ENCODE peak calls at places on chromosomes 16 and 17, in ten cellular contexts. One of them, this sample, is unnamed.

GRCh38 chr17:8118769-8119574 is 658 bp upstream of the ALOXE3 start:
- DNase-seq in Panc1: no peak
- DNase-seq in stomach: peak; percentile 93
- DNase-seq in GM23338: peak; percentile 91
- DNase-seq in K562: peak; percentile 85
- DNase-seq in sigmoid colon: peak; percentile 96
- DNase-seq in transverse colon: peak; percentile 91
- DNase-seq in HepG2: peak; percentile 77
- DNase-seq in suprapubic skin: peak; percentile 95
- DNase-seq in prostate gland: peak; percentile 87
- DNase-seq in this sample: peak; percentile 97

GRCh38 chr17:74873874-74874614 is 1.2 kb upstream of the FDXR start:
- DNase-seq in Panc1: no peak
- DNase-seq in stomach: no peak
- DNase-seq in GM23338: no peak
- DNase-seq in K562: peak; percentile 84
- DNase-seq in sigmoid colon: no peak
- DNase-seq in transverse colon: no peak
- DNase-seq in HepG2: peak; percentile 54
- DNase-seq in suprapubic skin: no peak
- DNase-seq in prostate gland: no peak
- DNase-seq in this sample: no peak

GRCh38 chr17:58313815-58314705 is 14.5 kb downstream of the TSPOAP1 start:
- DNase-seq in Panc1: no peak
- DNase-seq in stomach: peak; percentile 14
- DNase-seq in GM23338: no peak
- DNase-seq in K562: no peak
- DNase-seq in sigmoid colon: no peak
- DNase-seq in transverse colon: no peak
- DNase-seq in HepG2: no peak
- DNase-seq in suprapubic skin: peak; percentile 43
- DNase-seq in prostate gland: no peak
- DNase-seq in this sample: no peak

GRCh38 chr16:61581417-61582046 is 454.7 kb downstream of the CDH8 start:
- DNase-seq in Panc1: no peak
- DNase-seq in stomach: no peak
- DNase-seq in GM23338: no peak
- DNase-seq in K562: no peak
- DNase-seq in sigmoid colon: no peak
- DNase-seq in transverse colon: no peak
- DNase-seq in HepG2: no peak
- DNase-seq in suprapubic skin: no peak
- DNase-seq in prostate gland: no peak
- DNase-seq in this sample: peak; percentile 58

GRCh38 chr16:47565454-47565853 is 104.3 kb downstream of the PHKB start:
- DNase-seq in Panc1: no peak
- DNase-seq in stomach: no peak
- DNase-seq in GM23338: no peak
- DNase-seq in K562: peak; percentile 25
- DNase-seq in sigmoid colon: peak; percentile 82
- DNase-seq in transverse colon: peak; percentile 35
- DNase-seq in HepG2: no peak
- DNase-seq in suprapubic skin: no peak
- DNase-seq in prostate gland: no peak
- DNase-seq in this sample: no peak

GRCh38 chr17:52709724-52710123 is 551.2 kb upstream of the CA10 start:
- DNase-seq in Panc1: no peak
- DNase-seq in stomach: no peak
- DNase-seq in GM23338: no peak
- DNase-seq in K562: no peak
- DNase-seq in sigmoid colon: no peak
- DNase-seq in transverse colon: no peak
- DNase-seq in HepG2: no peak
- DNase-seq in suprapubic skin: no peak
- DNase-seq in prostate gland: no peak
- DNase-seq in this sample: no peak

GRCh38 chr16:67847064-67847861 is at the start of gene CENPT:
- DNase-seq in Panc1: no peak
- DNase-seq in stomach: peak; percentile 72
- DNase-seq in GM23338: peak; percentile 62
- DNase-seq in K562: peak; percentile 85
- DNase-seq in sigmoid colon: peak; percentile 81
- DNase-seq in transverse colon: peak; percentile 66
- DNase-seq in HepG2: peak; percentile 70
- DNase-seq in suprapubic skin: no peak
- DNase-seq in prostate gland: peak; percentile 51
- DNase-seq in this sample: no peak

GRCh38 chr16:68086860-68087268 is 1.7 kb downstream of the NFATC3 start:
- DNase-seq in Panc1: no peak
- DNase-seq in stomach: no peak
- DNase-seq in GM23338: no peak
- DNase-seq in K562: peak; percentile 33
- DNase-seq in sigmoid colon: no peak
- DNase-seq in transverse colon: no peak
- DNase-seq in HepG2: no peak
- DNase-seq in suprapubic skin: no peak
- DNase-seq in prostate gland: no peak
- DNase-seq in this sample: no peak

GRCh38 chr16:16871196-16871595 is 492.3 kb downstream of the NPIPA7 start:
- DNase-seq in Panc1: no peak
- DNase-seq in stomach: no peak
- DNase-seq in GM23338: peak; percentile 53
- DNase-seq in K562: no peak
- DNase-seq in sigmoid colon: no peak
- DNase-seq in transverse colon: no peak
- DNase-seq in HepG2: no peak
- DNase-seq in suprapubic skin: no peak
- DNase-seq in prostate gland: no peak
- DNase-seq in this sample: no peak

GRCh38 chr16:78289368-78289767 is 189.9 kb downstream of the WWOX start:
- DNase-seq in Panc1: no peak
- DNase-seq in stomach: no peak
- DNase-seq in GM23338: no peak
- DNase-seq in K562: no peak
- DNase-seq in sigmoid colon: no peak
- DNase-seq in transverse colon: no peak
- DNase-seq in HepG2: no peak
- DNase-seq in suprapubic skin: no peak
- DNase-seq in prostate gland: no peak
- DNase-seq in this sample: no peak

GRCh38 chr16:79970551-79971236 is 370.2 kb upstream of the MAF start:
- DNase-seq in Panc1: no peak
- DNase-seq in stomach: no peak
- DNase-seq in GM23338: no peak
- DNase-seq in K562: peak; percentile 96
- DNase-seq in sigmoid colon: peak; percentile 77
- DNase-seq in transverse colon: peak; percentile 8
- DNase-seq in HepG2: no peak
- DNase-seq in suprapubic skin: no peak
- DNase-seq in prostate gland: no peak
- DNase-seq in this sample: no peak

GRCh38 chr17:62671553-62671952 is 44.1 kb downstream of the MRC2 start:
- DNase-seq in Panc1: no peak
- DNase-seq in stomach: peak; percentile 71
- DNase-seq in GM23338: no peak
- DNase-seq in K562: peak; percentile 66
- DNase-seq in sigmoid colon: peak; percentile 63
- DNase-seq in transverse colon: peak; percentile 54
- DNase-seq in HepG2: peak; percentile 36
- DNase-seq in suprapubic skin: peak; percentile 80
- DNase-seq in prostate gland: peak; percentile 58
- DNase-seq in this sample: no peak

GRCh38 chr17:61383689-61384201 is 15.9 kb upstream of the TBX2 start:
- DNase-seq in Panc1: no peak
- DNase-seq in stomach: no peak
- DNase-seq in GM23338: no peak
- DNase-seq in K562: no peak
- DNase-seq in sigmoid colon: no peak
- DNase-seq in transverse colon: no peak
- DNase-seq in HepG2: no peak
- DNase-seq in suprapubic skin: no peak
- DNase-seq in prostate gland: no peak
- DNase-seq in this sample: peak; percentile 59

GRCh38 chr16:4537376-4538066 is 1.1 kb downstream of the CDIP1 start:
- DNase-seq in Panc1: no peak
- DNase-seq in stomach: peak; percentile 33
- DNase-seq in GM23338: peak; percentile 80
- DNase-seq in K562: no peak
- DNase-seq in sigmoid colon: peak; percentile 70
- DNase-seq in transverse colon: no peak
- DNase-seq in HepG2: no peak
- DNase-seq in suprapubic skin: no peak
- DNase-seq in prostate gland: peak; percentile 14
- DNase-seq in this sample: peak; percentile 87

DNA sequence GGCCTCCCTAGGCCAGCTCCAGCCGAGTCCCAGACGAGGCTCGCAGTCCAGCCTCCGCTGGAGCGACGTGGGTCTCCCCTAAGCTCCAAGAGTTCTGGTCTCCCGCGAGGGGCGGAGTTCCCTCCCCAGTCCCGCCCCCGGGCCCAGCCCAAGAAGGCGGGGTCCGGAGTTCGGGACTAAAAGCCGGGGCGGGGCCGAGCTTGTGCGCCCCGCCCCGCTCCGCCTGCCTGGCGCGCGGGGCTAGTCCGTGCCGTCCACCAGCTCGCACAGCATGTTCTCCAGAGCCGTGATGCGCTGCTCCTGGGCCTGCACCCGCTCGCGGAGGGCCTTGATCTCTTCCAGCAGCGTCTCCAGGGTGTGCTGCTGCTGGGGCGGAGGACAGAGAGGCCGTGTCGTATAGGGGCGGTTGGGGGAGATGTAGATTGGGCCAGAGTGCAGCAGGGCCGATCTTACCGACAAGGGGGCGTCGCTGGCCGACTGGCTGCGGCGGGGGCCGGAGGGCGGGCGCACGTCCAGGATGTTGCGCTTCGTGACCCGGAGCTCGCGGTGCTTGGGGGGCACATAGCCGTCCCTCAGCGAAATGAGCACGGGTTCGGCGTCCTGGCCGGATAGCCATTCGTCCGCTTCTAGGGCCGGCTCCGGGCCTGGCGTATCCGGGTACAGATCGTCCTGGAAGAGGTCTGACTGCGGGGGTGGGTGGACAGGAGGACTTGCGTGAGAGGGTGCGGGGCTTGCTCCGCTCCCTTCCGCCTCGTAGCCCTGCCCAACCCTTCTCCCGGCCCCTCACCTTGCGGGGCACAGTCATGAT is 7.0 kb downstream of the CORO6 start:
- DNase-seq in Panc1: no peak
- DNase-seq in stomach: peak; percentile 92
- DNase-seq in GM23338: peak; percentile 94
- DNase-seq in K562: peak; percentile 92
- DNase-seq in sigmoid colon: peak; percentile 94
- DNase-seq in transverse colon: peak; percentile 92
- DNase-seq in HepG2: peak; percentile 72
- DNase-seq in suprapubic skin: peak; percentile 94
- DNase-seq in prostate gland: peak; percentile 82
- DNase-seq in this sample: peak; percentile 97
- TF ChIP-seq POLR2AphosphoS5 in Panc1: no peak
- TF ChIP-seq POLR2AphosphoS5 in stomach: peak; percentile 41
- TF ChIP-seq POLR2AphosphoS5 in GM23338: no peak
- TF ChIP-seq POLR2AphosphoS5 in K562: no peak
- TF ChIP-seq POLR2AphosphoS5 in sigmoid colon: peak; percentile 89
- TF ChIP-seq POLR2AphosphoS5 in transverse colon: peak; percentile 80
- TF ChIP-seq POLR2AphosphoS5 in HepG2: no peak
- TF ChIP-seq POLR2AphosphoS5 in suprapubic skin: no peak
- TF ChIP-seq POLR2AphosphoS5 in prostate gland: peak; percentile 69
- TF ChIP-seq POLR2AphosphoS5 in this sample: peak; percentile 83

DNA sequence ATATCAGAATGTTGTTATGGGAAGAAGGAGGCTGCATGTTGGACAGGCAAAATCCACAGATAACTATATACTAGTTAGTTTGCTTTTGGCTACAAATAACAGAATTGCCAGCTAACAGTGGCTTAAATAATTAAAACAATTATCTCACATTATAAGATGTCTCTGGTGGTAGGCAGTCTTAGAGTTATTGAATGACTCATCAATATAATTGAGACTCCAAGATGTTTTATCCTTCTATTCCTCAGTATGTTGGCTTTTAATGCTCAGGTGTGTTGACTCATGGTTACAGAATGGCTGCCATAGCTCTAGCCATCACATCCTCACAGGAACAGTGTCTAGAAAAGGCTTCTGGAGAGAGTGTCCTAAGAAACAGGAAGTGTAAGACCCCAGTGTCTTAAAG is 11.1 kb downstream of the CHP2 start:
- DNase-seq in Panc1: no peak
- DNase-seq in stomach: no peak
- DNase-seq in GM23338: no peak
- DNase-seq in K562: no peak
- DNase-seq in sigmoid colon: no peak
- DNase-seq in transverse colon: no peak
- DNase-seq in HepG2: no peak
- DNase-seq in suprapubic skin: no peak
- DNase-seq in prostate gland: no peak
- DNase-seq in this sample: no peak
- H3K4me3 ChIP-seq in Panc1: no peak overlapping the region
- H3K4me3 ChIP-seq in stomach: no peak overlapping the region
- H3K4me3 ChIP-seq in GM23338: no peak overlapping the region
- H3K4me3 ChIP-seq in K562: no peak overlapping the region
- H3K4me3 ChIP-seq in sigmoid colon: no peak overlapping the region
- H3K4me3 ChIP-seq in transverse colon: no peak overlapping the region
- H3K4me3 ChIP-seq in HepG2: no peak overlapping the region
- H3K4me3 ChIP-seq in suprapubic skin: no peak overlapping the region
- H3K4me3 ChIP-seq in prostate gland: no peak overlapping the region
- H3K4me3 ChIP-seq in this sample: no peak overlapping the region

GRCh38 chr17:19341641-19342610 is 20.6 kb downstream of the B9D1 start:
- DNase-seq in Panc1: no peak
- DNase-seq in stomach: no peak
- DNase-seq in GM23338: peak; percentile 33
- DNase-seq in K562: no peak
- DNase-seq in sigmoid colon: peak; percentile 68
- DNase-seq in transverse colon: no peak
- DNase-seq in HepG2: no peak
- DNase-seq in suprapubic skin: peak; percentile 75
- DNase-seq in prostate gland: no peak
- DNase-seq in this sample: peak; percentile 50
- TF ChIP-seq POLR2AphosphoS5 in Panc1: no peak
- TF ChIP-seq POLR2AphosphoS5 in stomach: no peak
- TF ChIP-seq POLR2AphosphoS5 in GM23338: no peak
- TF ChIP-seq POLR2AphosphoS5 in K562: no peak
- TF ChIP-seq POLR2AphosphoS5 in sigmoid colon: peak; percentile 5
- TF ChIP-seq POLR2AphosphoS5 in transverse colon: no peak
- TF ChIP-seq POLR2AphosphoS5 in HepG2: no peak
- TF ChIP-seq POLR2AphosphoS5 in suprapubic skin: no peak
- TF ChIP-seq POLR2AphosphoS5 in prostate gland: no peak
- TF ChIP-seq POLR2AphosphoS5 in this sample: no peak

DNA sequence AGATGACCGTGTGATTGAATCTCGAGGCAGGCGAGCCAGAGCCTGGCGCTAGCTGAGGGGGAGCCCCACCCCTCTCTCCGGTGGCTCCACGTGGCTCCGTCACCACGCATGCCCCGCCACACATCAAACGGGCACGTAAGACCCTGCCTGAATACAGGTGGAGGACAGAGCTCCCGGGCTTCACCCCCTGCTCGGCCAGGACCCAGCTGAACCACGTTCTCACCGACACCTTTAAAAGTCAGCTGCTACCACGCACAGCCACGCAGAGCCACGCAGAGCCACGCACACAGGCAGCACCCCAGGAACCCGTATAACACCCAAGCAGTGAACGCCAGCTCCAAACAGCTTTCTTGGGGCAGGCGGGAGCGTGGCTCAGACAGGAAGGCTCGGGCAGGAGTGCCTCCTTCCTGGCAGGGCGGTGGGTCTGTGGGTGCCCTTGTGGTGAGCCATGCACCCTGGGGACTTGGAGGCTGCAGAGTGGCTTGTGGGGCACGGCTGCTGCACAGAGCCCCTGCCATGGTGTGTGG is 4.4 kb downstream of the TMEM204 start:
- DNase-seq in Panc1: no peak
- DNase-seq in stomach: no peak
- DNase-seq in GM23338: no peak
- DNase-seq in K562: no peak
- DNase-seq in sigmoid colon: no peak
- DNase-seq in transverse colon: no peak
- DNase-seq in HepG2: no peak
- DNase-seq in suprapubic skin: no peak
- DNase-seq in prostate gland: no peak
- DNase-seq in this sample: no peak
- H3K4me3 ChIP-seq in Panc1: no peak overlapping the region
- H3K4me3 ChIP-seq in stomach: no peak overlapping the region
- H3K4me3 ChIP-seq in GM23338: no peak overlapping the region
- H3K4me3 ChIP-seq in K562: no peak overlapping the region
- H3K4me3 ChIP-seq in sigmoid colon: peak overlapping the region; percentile 70
- H3K4me3 ChIP-seq in transverse colon: no peak overlapping the region
- H3K4me3 ChIP-seq in HepG2: no peak overlapping the region
- H3K4me3 ChIP-seq in suprapubic skin: peak overlapping the region; percentile 58
- H3K4me3 ChIP-seq in prostate gland: no peak overlapping the region
- H3K4me3 ChIP-seq in this sample: no peak overlapping the region